ENCODE peak calls at places on chromosomes 4 and X, in four cellular contexts. L, W, E and V are unnamed samples.

GRCh38 chr4:38164346-38164745 is 204.1 kb downstream of the PTTG2 start:
- DNase-seq in L (no peak), E (no peak), W (no peak), V (no peak)

GRCh38 chrX:130702867-130703707 is 199.9 kb downstream of the ENOX2 start:
- DNase-seq in L (no peak), E (no peak), W (no peak), V (no peak)

GRCh38 chr4:100591156-100591876 is 73.5 kb upstream of the EMCN start:
- DNase-seq in L (no peak), W (no peak), E (no peak), V (no peak)

GRCh38 chrX:39149761-39150160 is 348.5 kb downstream of the MID1IP1 start:
- DNase-seq in W (peak; percentile 76), L (peak; percentile 40), E (no peak), V (peak; percentile 31)

GRCh38 chr4:27056281-27056680 is 195.6 kb downstream of the STIM2 start:
- DNase-seq in L (no peak), W (no peak), E (no peak), V (no peak)

GRCh38 chr4:53532521-53532920 is 58.8 kb downstream of the LNX1 start:
- DNase-seq in L (peak; percentile 53), W (no peak), E (no peak), V (no peak)

GRCh38 chr4:183348136-183348535 is 25.9 kb upstream of the CLDN24 start:
- DNase-seq in L (no peak), E (no peak), W (no peak), V (no peak)

GRCh38 chr4:110084154-110084553 is 114.3 kb downstream of the ELOVL6 start:
- DNase-seq in W (no peak), L (no peak), E (no peak), V (no peak)

GRCh38 chrX:137431693-137432488 is 134.0 kb upstream of the ZIC3 start:
- DNase-seq in E (no peak), L (no peak), W (peak; percentile 71), V (no peak)

GRCh38 chr4:55214172-55214571 is 88.8 kb upstream of the KDR start:
- DNase-seq in E (no peak), L (no peak), W (no peak), V (no peak)

GRCh38 chr4:165343353-165344191 is 16.1 kb downstream of the MSMO1 start:
- DNase-seq in L (no peak), E (no peak), W (no peak), V (no peak)

GRCh38 chr4:64272432-64272831 is 136.8 kb downstream of the TECRL start:
- DNase-seq in E (no peak), L (no peak), W (peak; percentile 30), V (no peak)

GRCh38 chrX:13099121-13099520 is 54.7 kb upstream of the FAM9C start:
- DNase-seq in E (no peak), W (no peak), L (no peak), V (no peak)

GRCh38 chr4:83558059-83558648 is 22.2 kb downstream of the GPAT3 start:
- DNase-seq in L (no peak), W (no peak), E (no peak), V (no peak)

GRCh38 chrX:14712096-14712495 is 160.8 kb downstream of the FANCB start:
- DNase-seq in E (no peak), W (no peak), L (no peak), V (no peak)

DNA sequence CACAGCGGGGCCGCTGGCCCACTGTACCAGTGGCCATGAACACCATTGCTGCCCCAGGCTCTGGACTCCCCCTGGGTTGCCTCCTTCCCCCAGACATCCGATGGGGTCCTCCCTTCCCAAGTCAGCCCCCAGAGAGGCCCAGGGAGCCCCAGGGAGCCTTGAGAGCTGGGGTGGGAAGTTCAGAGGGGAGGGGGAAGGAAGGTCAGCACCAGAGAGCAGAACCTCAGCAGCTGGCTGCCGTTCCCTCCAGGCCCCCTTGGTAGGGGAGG is 464 bp upstream of the ARHGAP4 start:
- DNase-seq in E (no peak), L (no peak), W (no peak), V (no peak)
- H3K18ac ChIP-seq in E (peak overlapping the region; percentile 19), L (no peak overlapping the region), W (no peak overlapping the region), V (peak overlapping the region; percentile 71)

GRCh38 chr4:2500547-2500946 is 31.6 kb downstream of the RNF4 start:
- DNase-seq in E (no peak), W (no peak), L (peak; percentile 33), V (no peak)
- H3K18ac ChIP-seq in E (no peak overlapping the region), W (no peak overlapping the region), L (no peak overlapping the region), V (no peak overlapping the region)

GRCh38 chrX:103362504-103362903 is 6.2 kb downstream of the TCEAL9 start:
- DNase-seq in E (no peak), W (no peak), L (peak; percentile 57), V (no peak)

GRCh38 chrX:103369479-103369878 is 6.9 kb upstream of the BEX3 start:
- DNase-seq in W (no peak), L (no peak), E (no peak), V (no peak)

GRCh38 chrX:103372886-103373285 is 3.5 kb upstream of the BEX3 start:
- DNase-seq in W (no peak), E (no peak), L (no peak), V (no peak)

GRCh38 chrX:103363046-103363445 is 6.7 kb downstream of the TCEAL9 start:
- DNase-seq in E (no peak), L (no peak), W (no peak), V (no peak)

GRCh38 chrX:103367502-103367901 is 8.8 kb upstream of the BEX3 start:
- DNase-seq in W (no peak), L (peak; percentile 52), E (no peak), V (no peak)
- H3K18ac ChIP-seq in W (no peak overlapping the region), L (peak overlapping the region; percentile 68), E (no peak overlapping the region), V (no peak overlapping the region)

GRCh38 chr4:139556735-139557505 is 901 bp upstream of the SETD7 start:
- DNase-seq in E (no peak), W (peak; percentile 64), L (no peak), V (no peak)
- H3K18ac ChIP-seq in E (peak overlapping the region; percentile 56), W (no peak overlapping the region), L (no peak overlapping the region), V (peak overlapping the region; percentile 99)

GRCh38 chr4:41204400-41204978 is 9.9 kb downstream of the APBB2 start:
- DNase-seq in W (no peak), E (no peak), L (peak; percentile 83), V (no peak)
- H3K18ac ChIP-seq in W (no peak overlapping the region), E (peak overlapping the region; percentile 11), L (peak overlapping the region; percentile 4), V (no peak overlapping the region)

GRCh38 chr4:16226816-16227461 is 668 bp upstream of the TAPT1 start:
- DNase-seq in E (no peak), L (no peak), W (peak; percentile 59), V (peak; percentile 39)

GRCh38 chr4:16225681-16225995 is 633 bp downstream of the TAPT1 start:
- DNase-seq in L (no peak), W (no peak), E (no peak), V (no peak)

GRCh38 chr4:16229604-16230003 is 3.3 kb upstream of the TAPT1 start:
- DNase-seq in L (no peak), W (no peak), E (no peak), V (no peak)

GRCh38 chr4:16225996-16226815 is at the start of gene TAPT1:
- DNase-seq in L (peak; percentile 30), E (no peak), W (peak; percentile 77), V (peak; percentile 66)

GRCh38 chr4:16227462-16227868 is 1.2 kb upstream of the TAPT1 start:
- DNase-seq in W (no peak), L (peak; percentile 30), E (no peak), V (peak; percentile 8)
- H3K18ac ChIP-seq in W (no peak overlapping the region), L (no peak overlapping the region), E (no peak overlapping the region), V (no peak overlapping the region)

DNA sequence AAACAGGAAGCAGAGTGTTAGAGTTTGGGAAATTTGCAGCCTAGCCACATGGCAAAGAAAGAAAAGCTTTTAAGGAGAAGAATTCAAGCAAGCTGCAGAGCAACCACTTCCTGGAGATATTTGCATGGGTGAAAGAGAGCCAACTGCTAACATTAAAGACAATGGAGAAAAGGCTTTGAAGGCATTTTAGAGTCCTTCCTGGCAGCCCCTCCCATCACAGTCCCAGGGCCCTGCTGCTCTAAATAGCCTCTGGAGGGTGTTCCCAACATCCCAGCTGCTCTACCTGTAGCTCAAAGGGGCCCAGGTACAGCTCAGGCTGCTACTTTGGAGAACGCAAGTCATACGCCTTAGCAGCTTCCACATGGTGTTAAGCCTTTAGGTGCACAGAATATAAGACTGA is 235.9 kb upstream of the FMR1 start:
- DNase-seq in E (no peak), W (peak; percentile 67), L (no peak), V (no peak)
- H3K18ac ChIP-seq in E (no peak overlapping the region), W (no peak overlapping the region), L (no peak overlapping the region), V (no peak overlapping the region)